ENCODE peak calls at places on chromosome 5, in four cellular contexts. Z is mammary epithelial cell; G is effector memory CD4-positive, alpha-beta T cell; Y is CD8-positive, alpha-beta T cell. S is an unnamed sample.

GRCh38 chr5:130526708-130527107 is 622.4 kb downstream of the CHSY3 start:
- DNase-seq in Z (no peak), G (no peak), Y (no peak), S (no peak)

GRCh38 chr5:40988761-40989510 is 79.6 kb downstream of the C7 start:
- DNase-seq in Z (peak; percentile 69), G (no peak), Y (no peak), S (no peak)

GRCh38 chr5:172505840-172506638 is 51.7 kb upstream of the SH3PXD2B start:
- DNase-seq in Z (no peak), G (no peak), Y (no peak), S (no peak)

GRCh38 chr5:139812836-139813805 is 17.5 kb downstream of the PSD2 start:
- DNase-seq in Z (no peak), G (no peak), Y (no peak), S (peak; percentile 51)

GRCh38 chr5:115549154-115549553 is 4.6 kb upstream of the FEM1C start:
- DNase-seq in Z (no peak), G (no peak), Y (no peak), S (peak; percentile 53)

GRCh38 chr5:179271301-179271650 is 74.0 kb downstream of the ADAMTS2 start:
- DNase-seq in Z (no peak), G (no peak), Y (no peak), S (no peak)

GRCh38 chr5:80117446-80117845 is 82.3 kb downstream of the THBS4 start:
- DNase-seq in Z (no peak), G (no peak), Y (no peak), S (no peak)

GRCh38 chr5:31396611-31397295 is 135.1 kb downstream of the DROSHA start:
- DNase-seq in Z (no peak), G (no peak), Y (no peak), S (no peak)

GRCh38 chr5:15483348-15484090 is 16.5 kb upstream of the FBXL7 start:
- DNase-seq in Z (no peak), G (no peak), Y (no peak), S (no peak)

GRCh38 chr5:149421834-149422233 is 42.7 kb upstream of the IL17B start:
- DNase-seq in Z (no peak), G (no peak), Y (no peak), S (peak; percentile 17)

GRCh38 chr5:126544087-126544740 is 50.8 kb downstream of the ALDH7A1 start:
- DNase-seq in Z (peak; percentile 25), G (no peak), Y (no peak), S (peak; percentile 30)

GRCh38 chr5:36575367-36575781 is 31.0 kb upstream of the SLC1A3 start:
- DNase-seq in Z (peak; percentile 80), G (no peak), Y (no peak), S (no peak)

GRCh38 chr5:57816108-57816507 is 333.5 kb upstream of the ACTBL2 start:
- DNase-seq in Z (peak; percentile 97), G (no peak), Y (no peak), S (peak; percentile 6)

GRCh38 chr5:132053483-132053882 is 7.0 kb upstream of the IL3 start:
- DNase-seq in Z (no peak), G (no peak), Y (no peak), S (peak; percentile 12)

GRCh38 chr5:54087436-54087835 is 222.9 kb downstream of the ARL15 start:
- DNase-seq in Z (peak; percentile 41), G (no peak), Y (no peak), S (no peak)

GRCh38 chr5:148532962-148533670 is 121.2 kb downstream of the HTR4 start:
- DNase-seq in Z (no peak), G (no peak), Y (no peak), S (no peak)

GRCh38 chr5:34998058-34998789 is 49.5 kb downstream of the AGXT2 start:
- DNase-seq in Z (peak; percentile 4), G (no peak), Y (no peak), S (no peak)

GRCh38 chr5:61051267-61051666 is 106.3 kb downstream of the NDUFAF2 start:
- DNase-seq in Z (peak; percentile 43), G (no peak), Y (no peak), S (no peak)

GRCh38 chr5:65292196-65292595 is 189.5 kb downstream of the ADAMTS6 start:
- DNase-seq in Z (no peak), G (no peak), Y (no peak), S (no peak)

GRCh38 chr5:53151713-53152458 is 42.3 kb upstream of the MOCS2 start:
- DNase-seq in Z (peak; percentile 36), G (no peak), Y (no peak), S (no peak)

GRCh38 chr5:75640826-75641225 is 29.6 kb downstream of the ANKDD1B start:
- DNase-seq in Z (no peak), G (no peak), Y (no peak), S (no peak)

GRCh38 chr5:157949520-157949919 is 90.6 kb upstream of the CLINT1 start:
- DNase-seq in Z (no peak), G (no peak), Y (no peak), S (no peak)

GRCh38 chr5:151078490-151079262 is 2.2 kb downstream of the TNIP1 start:
- DNase-seq in Z (no peak), G (peak; percentile 79), Y (peak; percentile 45), S (no peak)

GRCh38 chr5:132022737-132023136 is 11.3 kb upstream of the ACSL6 start:
- DNase-seq in Z (peak; percentile 26), G (no peak), Y (no peak), S (peak; percentile 5)

GRCh38 chr5:84251503-84251902 is 133.2 kb downstream of the EDIL3 start:
- DNase-seq in Z (no peak), G (no peak), Y (no peak), S (no peak)

GRCh38 chr5:179258922-179259730 is 86.1 kb downstream of the ADAMTS2 start:
- DNase-seq in Z (no peak), G (no peak), Y (no peak), S (peak; percentile 45)

GRCh38 chr5:92695123-92696084 is 885.6 kb downstream of the NR2F1-AS1 start:
- DNase-seq in Z (no peak), G (no peak), Y (no peak), S (no peak)

GRCh38 chr5:143233020-143233419 is 170.5 kb downstream of the NR3C1 start:
- DNase-seq in Z (no peak), G (no peak), Y (no peak), S (no peak)

GRCh38 chr5:150291388-150292385 is 2.1 kb upstream of the CAMK2A start:
- DNase-seq in Z (no peak), G (no peak), Y (no peak), S (peak; percentile 33)

DNA sequence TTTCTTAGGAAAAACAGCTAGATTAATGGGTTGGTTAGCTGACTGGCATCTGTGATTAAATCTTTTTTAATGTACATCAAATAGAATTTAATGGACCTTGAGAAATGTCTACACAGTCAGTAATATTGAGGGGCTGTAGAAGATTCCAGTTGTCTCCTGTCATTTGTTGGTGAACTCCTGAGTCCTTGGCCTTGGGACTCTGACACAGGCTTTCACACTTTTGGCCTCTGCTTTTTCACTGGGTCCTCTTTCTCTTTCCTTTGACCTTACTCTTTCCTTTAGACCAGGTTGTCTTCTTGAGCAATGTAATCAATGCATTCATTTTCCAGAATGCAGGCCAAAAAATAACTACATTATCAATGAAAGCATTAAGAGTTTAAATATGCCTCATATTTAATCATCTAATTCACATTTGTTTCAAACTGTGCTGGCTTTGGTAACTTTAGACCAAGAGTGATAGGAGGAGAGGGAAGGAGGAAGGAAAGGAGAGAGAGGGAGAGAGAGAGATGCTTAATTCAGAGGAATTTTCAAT is 511.3 kb downstream of the ZNF608 start:
- DNase-seq in Z (no peak), G (no peak), Y (no peak), S (no peak)
- H3K4me3 ChIP-seq in Z (no peak overlapping the region), G (no peak overlapping the region), Y (no peak overlapping the region), S (no peak overlapping the region)

GRCh38 chr5:9544056-9544455 is 1.8 kb downstream of the SEMA5A start:
- DNase-seq in Z (no peak), G (no peak), Y (no peak), S (no peak)
- H3K4me3 ChIP-seq in Z (peak overlapping the region; percentile 86), G (no peak overlapping the region), Y (no peak overlapping the region), S (peak overlapping the region; percentile 26)

GRCh38 chr5:1642621-1643061 is 118.9 kb upstream of the LPCAT1 start:
- DNase-seq in Z (no peak), G (no peak), Y (no peak), S (peak; percentile 32)

GRCh38 chr5:1641560-1642166 is 117.9 kb upstream of the LPCAT1 start:
- DNase-seq in Z (peak; percentile 75), G (peak; percentile 52), Y (peak; percentile 69), S (peak; percentile 94)

GRCh38 chr5:1642221-1642620 is 118.5 kb upstream of the LPCAT1 start:
- DNase-seq in Z (no peak), G (no peak), Y (no peak), S (peak; percentile 31)

GRCh38 chr5:1644810-1645571 is 121.2 kb upstream of the LPCAT1 start:
- DNase-seq in Z (peak; percentile 56), G (peak; percentile 44), Y (peak; percentile 70), S (peak; percentile 96)

DNA sequence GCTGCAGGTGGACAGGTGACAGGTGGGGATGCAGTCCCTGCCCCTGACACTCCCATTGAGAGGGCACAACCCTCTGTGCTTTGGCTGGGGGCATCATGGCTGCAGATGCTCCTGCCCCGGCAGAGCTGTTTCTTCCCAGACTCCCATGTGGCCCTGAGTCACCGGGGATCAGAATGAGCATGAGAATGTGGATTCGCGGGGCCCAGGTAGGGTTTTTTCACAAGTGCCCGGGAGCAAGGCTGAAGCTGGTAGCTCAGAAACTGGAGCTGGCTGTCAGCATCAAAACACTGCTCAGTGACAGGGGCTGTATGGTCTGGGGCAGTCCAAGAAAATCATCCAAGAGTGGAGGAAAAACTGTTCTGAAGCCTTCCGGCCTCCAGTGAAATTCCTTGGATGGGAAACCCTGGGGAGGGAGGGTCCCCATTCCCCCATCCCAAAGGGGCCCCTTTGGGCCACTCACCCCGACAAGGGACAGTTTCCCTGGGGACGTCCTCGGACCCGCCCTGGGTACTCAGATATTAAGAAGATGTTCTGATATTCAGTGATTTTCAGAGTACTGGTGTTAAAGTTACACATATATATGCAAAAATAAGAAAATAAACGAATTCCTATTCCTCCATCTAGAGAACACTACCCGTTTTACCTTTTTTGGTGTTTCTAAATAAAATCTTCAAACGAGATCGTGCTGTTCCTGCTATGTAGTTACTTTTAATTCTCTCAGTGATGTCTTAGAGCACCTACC is 120.1 kb upstream of the LPCAT1 start:
- DNase-seq in Z (peak; percentile 16), G (no peak), Y (no peak), S (peak; percentile 71)
- H3K4me3 ChIP-seq in Z (no peak overlapping the region), G (no peak overlapping the region), Y (no peak overlapping the region), S (no peak overlapping the region)

DNA sequence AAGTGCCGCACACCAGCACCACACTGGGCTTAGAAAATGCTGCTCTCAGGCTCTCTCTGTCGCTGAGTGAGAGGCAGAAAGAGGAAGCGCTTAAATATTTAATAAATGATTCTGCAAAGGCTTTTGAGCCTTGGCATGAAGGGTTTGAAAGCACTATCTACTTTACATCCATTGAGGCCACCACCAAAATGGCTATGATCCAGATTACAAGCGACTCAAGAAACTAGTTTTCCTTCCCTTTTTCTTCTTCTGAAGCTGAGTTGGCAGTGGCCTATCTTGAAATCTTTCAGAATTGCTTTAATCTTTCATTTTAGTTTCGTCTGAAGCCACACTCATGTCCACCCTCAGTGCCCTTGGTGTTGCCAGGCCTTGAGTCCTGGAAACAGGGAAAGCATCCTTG is 59.5 kb downstream of the EBF1 start:
- DNase-seq in Z (no peak), G (no peak), Y (no peak), S (no peak)
- H3K4me3 ChIP-seq in Z (no peak overlapping the region), G (no peak overlapping the region), Y (no peak overlapping the region), S (no peak overlapping the region)

GRCh38 chr5:27995867-27996266 is 957.5 kb upstream of the CDH9 start:
- DNase-seq in Z (no peak), G (no peak), Y (no peak), S (no peak)
- H3K4me3 ChIP-seq in Z (no peak overlapping the region), G (no peak overlapping the region), Y (no peak overlapping the region), S (no peak overlapping the region)

S was measured in H7.